ENCODE peak calls at places on chromosome X, in ten cellular contexts. H is occipital lobe; S is activated naive CD4-positive, alpha-beta T cell treated with anti-CD3 and anti-CD28 coated beads, Interleukin-2, amount 50 U/mL, for 16 hours; O is cortex of kidney; A is sigmoid colon; E is Kasumi-1; D is stromal cell of bone marrow; N is G401; K is kidney tubule cell; V is heart left ventricle. J is an unnamed sample.

GRCh38 chrX:114905251-114905650 is 112.2 kb downstream of the IL13RA2 start:
- DNase-seq in K (peak), S (no peak), E (no peak), D (no peak), V (no peak), H (no peak), N (no peak), O (no peak), A (no peak), J (no peak)

GRCh38 chrX:131724292-131724691 is 180.4 kb downstream of the OR13H1 start:
- DNase-seq in H (no peak), O (no peak), K (no peak), V (no peak), D (no peak), A (no peak), N (no peak), S (no peak), E (no peak), J (no peak)

GRCh38 chrX:7120578-7121219 is 26.8 kb upstream of the STS start:
- DNase-seq in H (no peak), E (no peak), K (peak), A (no peak), N (no peak), O (no peak), V (no peak), S (no peak), D (no peak), J (no peak)

GRCh38 chrX:56233682-56234081 is 1.5 kb downstream of the KLF8 start:
- DNase-seq in E (no peak), K (peak), H (no peak), V (peak), N (peak), O (no peak), S (no peak), D (peak), A (peak), J (no peak)

GRCh38 chrX:56397636-56398035 is 165.5 kb downstream of the KLF8 start:
- DNase-seq in H (no peak), D (no peak), S (no peak), V (no peak), N (no peak), E (no peak), O (no peak), K (no peak), A (no peak), J (no peak)

GRCh38 chrX:3191821-3192220 is 150.6 kb downstream of the ARSF start:
- DNase-seq in K (no peak), V (no peak), H (no peak), O (no peak), A (no peak), E (no peak), N (no peak), D (no peak), S (no peak), J (no peak)

GRCh38 chrX:84909151-84909550 is 94.5 kb upstream of the APOOL start:
- DNase-seq in V (no peak), E (no peak), K (no peak), D (no peak), N (no peak), A (no peak), S (no peak), O (no peak), H (no peak), J (no peak)

GRCh38 chrX:313546-313945 is 5.0 kb downstream of the GTPBP6 start:
- DNase-seq in V (no peak), D (no peak), N (no peak), S (no peak), H (no peak), O (no peak), E (no peak), K (no peak), A (peak), J (no peak)

GRCh38 chrX:26586570-26586969 is 370.6 kb downstream of the MAGEB5 start:
- DNase-seq in K (no peak), A (no peak), O (no peak), V (no peak), H (no peak), E (no peak), N (peak), S (no peak), D (no peak), J (no peak)

GRCh38 chrX:44244008-44244407 is 99.5 kb downstream of the EFHC2 start:
- DNase-seq in A (no peak), E (peak), H (no peak), D (peak), K (peak), V (no peak), N (peak), S (no peak), O (no peak), J (peak)

GRCh38 chrX:2137882-2138281 is 362.9 kb downstream of the DHRSX start:
- DNase-seq in H (no peak), A (no peak), S (no peak), O (no peak), E (no peak), V (no peak), N (no peak), D (no peak), K (no peak), J (no peak)

GRCh38 chrX:108307408-108308085 is 130.7 kb downstream of the COL4A6 start:
- DNase-seq in O (no peak), E (no peak), H (no peak), N (no peak), S (no peak), D (no peak), A (no peak), K (no peak), V (peak), J (no peak)

GRCh38 chrX:916235-916609 is 285.6 kb downstream of the SHOX start:
- DNase-seq in S (no peak), E (no peak), V (no peak), H (no peak), N (no peak), D (peak), K (no peak), A (no peak), O (no peak), J (no peak)

GRCh38 chrX:118523920-118524319 is 28.3 kb downstream of the DOCK11 start:
- DNase-seq in K (no peak), V (no peak), A (no peak), E (no peak), D (no peak), N (no peak), H (no peak), S (peak), O (no peak), J (no peak)